ENCODE peak calls at places on chromosomes 13 and 19, in four cellular contexts. L, R, F and W are unnamed samples.

GRCh38 chr13:34748078-34748477 is 194.0 kb upstream of the NBEA start:
- DNase-seq in L (no peak), R (peak), F (no peak), W (no peak)

GRCh38 chr19:51091895-51092873 is 9.5 kb upstream of the KLK14 start:
- DNase-seq in L (no peak), R (no peak), F (no peak), W (no peak)

GRCh38 chr19:36489920-36490415 is 607 bp upstream of the ZNF566 start:
- DNase-seq in L (peak), R (peak), F (peak), W (no peak)

GRCh38 chr19:38384209-38385027 is 3.4 kb downstream of the GGN start:
- DNase-seq in L (no peak), R (no peak), F (no peak), W (no peak)

GRCh38 chr19:41303941-41304340 is 6.0 kb upstream of the CCDC97 start:
- DNase-seq in L (no peak), R (no peak), F (no peak), W (no peak)

GRCh38 chr13:45162821-45163220 is 38.0 kb downstream of the KCTD4 start:
- DNase-seq in L (no peak), R (peak), F (peak), W (peak)

GRCh38 chr13:37816276-37816675 is 53.3 kb downstream of the TRPC4 start:
- DNase-seq in L (no peak), R (no peak), F (no peak), W (no peak)

GRCh38 chr19:2476451-2477140 is 669 bp downstream of the GADD45B start:
- DNase-seq in L (peak), R (peak), F (peak), W (no peak)

GRCh38 chr13:66680031-66680430 is 550.1 kb downstream of the PCDH9 start:
- DNase-seq in L (no peak), R (no peak), F (no peak), W (no peak)

GRCh38 chr13:23966691-23967615 is 69.7 kb upstream of the C1QTNF9B start:
- DNase-seq in L (no peak), R (peak), F (peak), W (no peak)

GRCh38 chr19:40797963-40798222 is 1.1 kb upstream of the EGLN2 start:
- DNase-seq in L (no peak), R (no peak), F (no peak), W (no peak)

GRCh38 chr19:3585301-3586123 is at the start of gene GIPC3:
- DNase-seq in L (no peak), R (no peak), F (no peak), W (no peak)

GRCh38 chr13:111186305-111186930 is 71.3 kb downstream of the ARHGEF7 start:
- DNase-seq in L (no peak), R (no peak), F (no peak), W (no peak)

GRCh38 chr13:52832268-52832667 is 16.2 kb downstream of the PCDH8 start:
- DNase-seq in L (no peak), R (no peak), F (no peak), W (no peak)

GRCh38 chr13:109867766-109868165 is 81.4 kb upstream of the IRS2 start:
- DNase-seq in L (no peak), R (no peak), F (no peak), W (no peak)

GRCh38 chr19:32130241-32130753 is 215.1 kb upstream of the ZNF507 start:
- DNase-seq in L (no peak), R (no peak), F (no peak), W (no peak)

GRCh38 chr19:53555352-53555751 is 17.4 kb downstream of the ZNF331 start:
- DNase-seq in L (no peak), R (no peak), F (no peak), W (no peak)

GRCh38 chr13:113493315-113493951 is 2.9 kb upstream of the DCUN1D2 start:
- DNase-seq in L (no peak), R (peak), F (peak), W (peak)

GRCh38 chr19:27794444-27795042 is 1418.4 kb downstream of the UQCRFS1 start:
- DNase-seq in L (no peak), R (peak), F (peak), W (no peak)

GRCh38 chr13:71316964-71317363 is 550.0 kb downstream of the DACH1 start:
- DNase-seq in L (no peak), R (no peak), F (no peak), W (no peak)

GRCh38 chr13:111177081-111177711 is 62.1 kb downstream of the ARHGEF7 start:
- DNase-seq in L (no peak), R (no peak), F (peak), W (no peak)

GRCh38 chr19:35908977-35909683 is 1.0 kb upstream of the TYROBP start:
- DNase-seq in L (peak), R (no peak), F (no peak), W (no peak)

GRCh38 chr19:2108251-2109016 is 11.7 kb downstream of the IZUMO4 start:
- DNase-seq in L (no peak), R (no peak), F (no peak), W (no peak)

GRCh38 chr19:53945441-53945840 is 17.3 kb upstream of the CACNG8 start:
- DNase-seq in L (no peak), R (peak), F (peak), W (no peak)

GRCh38 chr19:43560687-43561086 is 14.6 kb downstream of the XRCC1 start:
- DNase-seq in L (no peak), R (no peak), F (peak), W (no peak)

GRCh38 chr19:15629003-15629880 is 11.5 kb upstream of the CYP4F3 start:
- DNase-seq in L (peak), R (peak), F (peak), W (no peak)
- H3K4me3 ChIP-seq in L (no peak), R (no peak), F (no peak), W (no peak)

GRCh38 chr19:5192568-5192967 is 148.0 kb downstream of the PTPRS start:
- DNase-seq in L (no peak), R (no peak), F (no peak), W (no peak)
- TF ChIP-seq CTCF in L (no peak), R (no peak), F (no peak), W (no peak)

DNA sequence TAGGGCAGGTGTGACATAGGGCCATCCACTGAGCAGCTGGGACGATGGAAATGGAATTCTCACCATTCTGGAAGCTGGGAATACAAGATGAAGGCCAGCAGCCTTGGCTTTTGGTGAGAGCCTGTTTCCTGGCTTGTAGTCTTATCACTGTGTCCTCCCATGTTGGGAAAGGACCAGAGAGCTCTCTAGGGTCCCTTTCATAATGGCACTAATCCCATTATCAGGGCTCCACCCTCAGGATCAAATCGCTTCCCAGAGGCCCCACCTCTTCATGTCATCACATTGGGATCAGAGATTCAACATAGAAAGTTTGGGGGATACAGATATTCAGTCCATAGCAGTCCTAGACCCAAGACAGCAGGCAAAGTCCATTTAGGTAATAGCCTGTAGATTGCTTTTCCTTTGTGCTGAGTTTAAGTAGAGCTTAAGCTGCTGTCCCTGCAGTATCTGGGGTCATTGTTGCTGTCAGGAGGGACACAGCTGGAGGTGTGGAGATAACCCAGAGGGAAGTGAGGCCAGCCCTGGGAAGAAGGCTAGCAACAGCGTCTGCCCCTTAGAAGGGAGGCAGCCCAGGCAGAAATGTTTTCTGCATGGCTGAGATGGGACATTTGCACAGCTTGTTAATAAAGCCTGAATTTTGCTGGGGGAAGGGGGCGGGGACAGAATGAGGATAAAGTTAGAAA is 136.5 kb upstream of the GPR12 start:
- DNase-seq in L (no peak), R (no peak), F (no peak), W (no peak)
- H3K4me3 ChIP-seq in L (no peak), R (no peak), F (no peak), W (no peak)

GRCh38 chr19:4675346-4675745 is 5.2 kb upstream of the MYDGF start:
- DNase-seq in L (no peak), R (no peak), F (no peak), W (no peak)

GRCh38 chr19:4678881-4679379 is 8.8 kb upstream of the MYDGF start:
- DNase-seq in L (no peak), R (no peak), F (no peak), W (no peak)

GRCh38 chr19:4673726-4674125 is 3.6 kb upstream of the MYDGF start:
- DNase-seq in L (no peak), R (no peak), F (no peak), W (no peak)

GRCh38 chr19:4679416-4679815 is 9.3 kb upstream of the MYDGF start:
- DNase-seq in L (no peak), R (no peak), F (no peak), W (no peak)

GRCh38 chr19:4676955-4677731 is 7.0 kb upstream of the MYDGF start:
- DNase-seq in L (no peak), R (peak), F (peak), W (no peak)
- TF ChIP-seq CTCF in L (peak), R (peak), F (peak), W (peak)

GRCh38 chr13:20702530-20702929 is 969 bp upstream of the IL17D start:
- DNase-seq in L (no peak), R (peak), F (peak), W (no peak)
- H3K4me3 ChIP-seq in L (peak), R (peak), F (peak), W (peak)

DNA sequence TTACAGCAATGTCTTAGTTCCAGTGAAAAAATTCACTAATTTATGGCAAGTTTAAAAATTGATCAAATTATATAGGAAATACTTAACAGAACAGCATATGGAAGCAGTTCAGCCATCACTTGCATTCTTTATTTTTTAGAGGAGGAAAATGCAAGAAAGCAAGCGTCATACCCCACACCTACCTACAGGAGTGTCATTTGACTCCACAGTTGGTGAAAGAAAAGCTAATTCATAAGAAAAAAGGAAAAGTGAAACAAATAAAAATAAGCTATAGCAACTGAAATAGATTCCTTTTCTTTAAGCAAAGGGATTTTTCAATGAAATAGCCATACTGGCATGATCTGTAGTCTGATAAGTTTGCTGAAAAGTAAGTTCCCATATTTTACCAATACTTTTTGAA is 111.0 kb downstream of the DOCK9 start:
- DNase-seq in L (no peak), R (no peak), F (no peak), W (no peak)
- TF ChIP-seq CTCF in L (no peak), R (peak), F (no peak), W (peak)